ENCODE peak calls at places on chromosomes 2 and 18, in five cellular contexts. J, D, Z, O and W are unnamed samples.

GRCh38 chr2:118094503-118094902 is 6.2 kb downstream of the INSIG2 start:
- DNase-seq in J (no peak), D (no peak), Z (no peak), O (no peak), W (no peak)

GRCh38 chr2:33116799-33117198 is 170.0 kb downstream of the LTBP1 start:
- DNase-seq in J (no peak), D (no peak), Z (no peak), O (no peak), W (no peak)

GRCh38 chr2:156810094-156810493 is 373.9 kb downstream of the GPD2 start:
- DNase-seq in J (no peak), D (no peak), Z (no peak), O (no peak), W (no peak)

GRCh38 chr2:168787098-168787781 is 15.2 kb upstream of the NOSTRIN start:
- DNase-seq in J (no peak), D (no peak), Z (peak; percentile 65), O (no peak), W (no peak)

GRCh38 chr2:172249986-172250385 is 147.3 kb upstream of the DLX2 start:
- DNase-seq in J (no peak), D (no peak), Z (no peak), O (no peak), W (no peak)

GRCh38 chr2:74003494-74004211 is 18.9 kb downstream of the TET3 start:
- DNase-seq in J (no peak), D (peak; percentile 64), Z (peak; percentile 49), O (no peak), W (no peak)

GRCh38 chr2:70039366-70039765 is 47.9 kb upstream of the PCBP1 start:
- DNase-seq in J (no peak), D (no peak), Z (no peak), O (no peak), W (no peak)

GRCh38 chr2:69122271-69122670 is 109.3 kb downstream of the ANTXR1 start:
- DNase-seq in J (no peak), D (no peak), Z (no peak), O (no peak), W (no peak)

GRCh38 chr2:241686649-241687425 is at the start of gene DTYMK:
- DNase-seq in J (peak; percentile 96), D (peak; percentile 99), Z (peak; percentile 98), O (peak; percentile 98), W (peak; percentile 44)

GRCh38 chr2:8437228-8437948 is 244.5 kb upstream of the ID2 start:
- DNase-seq in J (no peak), D (no peak), Z (no peak), O (no peak), W (no peak)

GRCh38 chr2:238289574-238289973 is 1.2 kb upstream of the PER2 start:
- DNase-seq in J (no peak), D (no peak), Z (no peak), O (peak; percentile 42), W (no peak)

GRCh38 chr2:199136681-199137080 is 321.1 kb downstream of the SATB2 start:
- DNase-seq in J (no peak), D (peak; percentile 57), Z (no peak), O (no peak), W (peak; percentile 19)

GRCh38 chr2:96249654-96250053 is 16.1 kb downstream of the TMEM127 start:
- DNase-seq in J (no peak), D (peak; percentile 53), Z (no peak), O (no peak), W (peak; percentile 38)

GRCh38 chr2:169767243-169767888 is 31.3 kb upstream of the SSB start:
- DNase-seq in J (peak; percentile 28), D (peak; percentile 70), Z (peak; percentile 84), O (peak; percentile 69), W (no peak)

GRCh38 chr2:149561309-149561926 is 26.2 kb downstream of the MMADHC start:
- DNase-seq in J (no peak), D (peak; percentile 57), Z (no peak), O (peak; percentile 58), W (no peak)

GRCh38 chr18:71398530-71398929 is 1109.7 kb downstream of the SOCS6 start:
- DNase-seq in J (no peak), D (peak; percentile 67), Z (no peak), O (no peak), W (no peak)

GRCh38 chr2:161576421-161576820 is 47.8 kb upstream of the SLC4A10 start:
- DNase-seq in J (peak; percentile 8), D (peak; percentile 57), Z (no peak), O (peak; percentile 56), W (no peak)
- TF ChIP-seq CTCF in J (no peak), D (peak; percentile 53), Z (no peak), O (peak; percentile 55), W (no peak)

DNA sequence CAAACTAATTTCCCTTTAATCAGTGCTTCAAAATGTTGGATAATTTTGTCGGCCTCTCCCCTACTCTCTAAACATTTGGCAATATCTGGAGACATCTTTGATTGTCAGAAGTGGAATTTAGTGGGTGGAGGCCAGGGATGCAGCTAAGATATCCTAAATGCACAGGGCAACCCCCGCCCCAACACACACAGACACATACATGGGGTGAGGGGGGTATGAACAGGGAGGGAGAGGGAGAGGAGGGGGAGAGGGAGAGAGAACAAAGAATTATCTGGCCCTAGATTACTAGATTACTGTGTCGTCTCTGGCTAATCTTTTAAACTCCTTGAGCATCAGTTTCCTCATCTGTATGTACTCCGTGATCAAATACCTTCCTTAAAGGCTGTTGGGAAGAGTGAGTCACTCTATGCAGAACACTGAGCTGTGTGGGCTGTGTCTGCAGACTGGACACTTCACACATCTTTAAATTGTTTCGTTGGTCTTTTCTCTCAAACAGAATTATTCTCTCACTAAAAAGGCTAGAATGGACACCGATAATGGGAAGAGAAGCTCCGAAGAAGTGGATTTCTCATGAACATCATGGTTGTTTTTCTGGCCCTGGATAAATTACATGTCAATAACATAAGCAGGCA is 2.9 kb downstream of the RNF149 start:
- DNase-seq in J (no peak), D (no peak), Z (no peak), O (no peak), W (no peak)
- H3K4me3 ChIP-seq in J (no peak overlapping the region), D (peak overlapping the region; percentile 6), Z (no peak overlapping the region), O (no peak overlapping the region), W (no peak overlapping the region)

DNA sequence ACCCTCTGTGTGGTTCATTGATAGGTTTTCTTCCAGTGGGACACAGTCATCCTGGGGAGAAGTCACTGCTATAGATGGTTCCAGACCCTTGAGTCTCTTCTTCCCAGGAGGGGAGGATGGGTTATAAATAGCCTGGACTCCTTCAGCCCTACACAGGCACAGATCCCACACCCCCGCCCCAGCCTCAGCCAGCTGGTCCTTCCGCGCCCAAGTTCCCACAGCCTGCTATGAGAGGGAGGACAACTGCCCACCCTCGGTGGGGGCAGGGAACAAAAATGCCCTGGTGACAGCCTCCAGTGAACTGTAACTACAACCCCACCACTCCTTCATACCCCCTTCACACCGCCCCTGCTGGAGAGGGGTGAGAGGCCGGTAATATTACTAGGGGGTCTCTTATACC is 3.2 kb downstream of the ZBTB7C start:
- DNase-seq in J (no peak), D (no peak), Z (no peak), O (no peak), W (no peak)
- TF ChIP-seq CTCF in J (no peak), D (no peak), Z (no peak), O (no peak), W (no peak)

DNA sequence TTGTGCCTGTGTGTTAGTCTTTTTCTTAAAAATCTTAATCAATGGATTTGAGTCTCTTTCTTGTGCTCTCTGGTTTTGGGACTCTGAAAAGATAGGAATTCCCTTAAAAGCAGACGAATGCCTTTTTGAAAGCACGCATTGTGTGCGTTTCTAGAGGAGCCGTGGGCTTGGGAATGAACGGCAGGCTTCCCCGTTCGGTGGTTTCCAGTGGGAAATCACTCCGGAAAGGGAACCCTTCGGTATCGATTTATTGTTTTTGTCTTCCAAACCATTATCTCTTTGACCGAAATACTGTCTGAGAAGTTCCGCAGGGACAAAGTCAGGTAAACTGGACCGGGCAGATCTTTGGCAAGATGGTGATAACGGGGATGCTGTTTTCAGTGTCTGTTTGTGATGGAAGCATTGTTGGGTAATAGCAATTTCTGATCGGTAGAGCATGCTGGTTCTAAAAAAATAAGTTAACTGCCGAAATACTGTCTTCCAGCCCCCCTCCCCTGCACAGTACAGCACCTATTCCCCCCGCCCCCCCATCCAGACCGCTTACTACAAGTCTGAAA is 429 bp downstream of the SETBP1 start:
- DNase-seq in J (peak; percentile 8), D (no peak), Z (no peak), O (no peak), W (no peak)
- H3K4me3 ChIP-seq in J (peak overlapping the region; percentile 69), D (peak overlapping the region; percentile 67), Z (peak overlapping the region; percentile 78), O (peak overlapping the region; percentile 67), W (peak overlapping the region; percentile 70)

DNA sequence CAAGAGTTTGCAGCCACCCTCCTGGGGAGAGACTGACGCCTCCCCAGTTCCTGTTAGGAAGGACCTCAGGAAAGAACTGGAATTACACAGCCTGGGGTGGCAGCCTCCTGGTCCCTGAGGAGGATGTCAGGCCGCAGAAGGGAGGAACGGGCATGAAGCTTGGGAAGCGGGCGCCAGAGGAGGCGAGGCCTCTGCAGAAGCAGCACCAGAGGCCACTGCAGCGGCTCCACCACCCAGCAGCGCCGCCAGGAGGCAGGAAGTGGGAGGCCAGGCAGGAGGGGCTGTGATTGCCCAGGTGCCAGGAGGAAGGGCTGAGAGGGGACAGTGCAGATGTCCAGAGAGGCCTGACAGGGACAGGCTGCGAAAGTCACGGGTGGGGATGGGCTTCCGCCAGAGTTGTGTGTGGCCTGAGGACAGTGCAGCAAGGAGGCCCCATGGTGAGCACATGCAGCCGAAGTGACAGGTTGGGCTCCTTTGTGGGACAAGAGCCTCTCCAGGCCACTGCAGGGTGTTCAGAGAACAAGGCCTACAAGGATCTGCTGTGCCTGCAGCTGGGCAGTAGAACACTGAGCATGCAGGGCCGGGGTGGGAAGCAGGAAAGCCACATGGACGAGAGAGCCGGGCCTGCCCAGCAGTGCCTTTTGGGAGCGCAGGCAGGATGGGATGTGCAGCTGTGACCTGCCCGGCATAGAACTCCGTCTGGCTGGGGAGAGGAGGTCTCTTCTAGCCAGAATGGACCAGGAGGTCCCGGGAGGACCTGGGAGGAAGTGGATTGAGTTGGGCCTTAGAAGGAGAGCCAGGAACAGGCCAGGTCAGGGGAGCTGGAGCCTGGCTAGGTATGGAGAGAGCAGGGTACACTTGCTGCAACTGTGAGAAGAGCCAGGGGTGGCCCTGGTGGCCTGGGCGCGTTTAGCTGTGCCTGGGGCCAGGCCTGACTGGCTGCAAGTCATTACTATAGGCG is 39.1 kb upstream of the ALPP start:
- DNase-seq in J (no peak), D (no peak), Z (peak; percentile 41), O (no peak), W (no peak)
- TF ChIP-seq CTCF in J (no peak), D (peak; percentile 24), Z (no peak), O (no peak), W (no peak)

GRCh38 chr2:66865161-66865560 is 430.2 kb downstream of the MEIS1 start:
- DNase-seq in J (no peak), D (no peak), Z (no peak), O (no peak), W (no peak)

GRCh38 chr2:66866331-66867037 is 431.6 kb downstream of the MEIS1 start:
- DNase-seq in J (no peak), D (no peak), Z (no peak), O (no peak), W (no peak)

GRCh38 chr2:66872056-66872821 is 437.3 kb downstream of the MEIS1 start:
- DNase-seq in J (no peak), D (no peak), Z (no peak), O (no peak), W (no peak)

GRCh38 chr2:66867038-66867380 is 432.1 kb downstream of the MEIS1 start:
- DNase-seq in J (no peak), D (no peak), Z (no peak), O (no peak), W (no peak)

GRCh38 chr2:66869076-66869475 is 434.2 kb downstream of the MEIS1 start:
- DNase-seq in J (no peak), D (no peak), Z (no peak), O (no peak), W (no peak)
- H3K4me3 ChIP-seq in J (no peak overlapping the region), D (no peak overlapping the region), Z (no peak overlapping the region), O (no peak overlapping the region), W (no peak overlapping the region)